ENCODE peak calls at places on chromosome 3, in nine cellular contexts. F is CD4-positive, CD25-positive, alpha-beta regulatory T cell; O is kidney; U is left lung; J is sigmoid colon; M is pancreas; W is Panc1; X is fibroblast of lung; V is neuronal stem cell. K is an unnamed sample.

GRCh38 chr3:41523897-41524296 is 324.6 kb downstream of the CTNNB1 start:
- DNase-seq in J (no peak), X (no peak), F (no peak), O (no peak), M (no peak), W (no peak), U (no peak), V (no peak), K (no peak)

GRCh38 chr3:30370681-30371271 is 235.6 kb upstream of the TGFBR2 start:
- DNase-seq in M (no peak), W (no peak), O (no peak), J (no peak), F (no peak), V (no peak), X (peak; percentile 50), U (no peak), K (no peak)

GRCh38 chr3:13623101-13623654 is 74.3 kb downstream of the FBLN2 start:
- DNase-seq in W (no peak), V (no peak), F (no peak), O (peak; percentile 58), M (no peak), J (no peak), U (no peak), X (no peak), K (no peak)

GRCh38 chr3:37310666-37311050 is 136.3 kb upstream of the LRRFIP2 start:
- DNase-seq in V (no peak), O (no peak), J (no peak), U (no peak), X (peak; percentile 79), W (no peak), F (no peak), M (no peak), K (no peak)

GRCh38 chr3:10602769-10603768 is 97.7 kb upstream of the ATP2B2 start:
- DNase-seq in M (no peak), U (no peak), O (no peak), W (no peak), J (no peak), F (peak; percentile 82), V (no peak), X (no peak), K (no peak)

GRCh38 chr3:147915057-147915456 is 505.9 kb downstream of the ZIC1 start:
- DNase-seq in J (no peak), F (no peak), X (peak; percentile 47), M (no peak), V (no peak), O (no peak), U (no peak), W (no peak), K (no peak)

GRCh38 chr3:185824051-185824466 is 783 bp downstream of the IGF2BP2 start:
- DNase-seq in O (peak; percentile 69), W (no peak), X (no peak), M (peak; percentile 18), U (peak; percentile 37), F (no peak), V (peak; percentile 32), J (no peak), K (no peak)

GRCh38 chr3:159534496-159534895 is 454.1 kb upstream of the IL12A start:
- DNase-seq in O (no peak), U (no peak), J (no peak), V (no peak), M (no peak), F (no peak), X (no peak), W (no peak), K (no peak)

GRCh38 chr3:194135806-194136518 is at the start of gene HES1:
- DNase-seq in F (peak; percentile 19), W (peak; percentile 97), O (peak; percentile 98), V (peak; percentile 96), U (peak; percentile 91), J (peak; percentile 98), X (peak; percentile 88), M (peak; percentile 97), K (peak; percentile 81)

GRCh38 chr3:182787302-182788036 is 5.8 kb upstream of the ATP11B start:
- DNase-seq in O (no peak), J (no peak), V (no peak), U (no peak), X (peak; percentile 40), F (no peak), M (no peak), W (no peak), K (no peak)

GRCh38 chr3:88960019-88960418 is 147.4 kb upstream of the EPHA3 start:
- DNase-seq in J (no peak), O (no peak), F (no peak), W (no peak), U (no peak), X (no peak), V (no peak), M (no peak), K (no peak)

GRCh38 chr3:171044384-171044783 is 17.9 kb upstream of the SLC2A2 start:
- DNase-seq in X (no peak), W (no peak), J (no peak), O (no peak), V (no peak), F (no peak), U (no peak), M (no peak), K (no peak)

GRCh38 chr3:173977747-173978146 is 580.2 kb downstream of the NLGN1 start:
- DNase-seq in O (no peak), V (no peak), W (no peak), X (no peak), M (no peak), F (no peak), U (no peak), J (no peak), K (no peak)

GRCh38 chr3:116614795-116615362 is 94.7 kb upstream of the TUSC7 start:
- DNase-seq in V (no peak), O (no peak), J (no peak), X (peak; percentile 5), F (no peak), M (no peak), U (no peak), W (no peak), K (no peak)

GRCh38 chr3:29649815-29650547 is 369.1 kb downstream of the RBMS3 start:
- DNase-seq in M (no peak), V (no peak), F (no peak), X (peak; percentile 17), J (no peak), U (no peak), O (no peak), W (no peak), K (no peak)

GRCh38 chr3:11060500-11061251 is 68.1 kb downstream of the SLC6A1 start:
- DNase-seq in M (peak; percentile 52), W (no peak), J (peak; percentile 84), U (peak; percentile 60), O (peak; percentile 87), V (peak; percentile 78), X (peak; percentile 57), F (peak; percentile 8), K (no peak)

GRCh38 chr3:130976706-130977105 is 49.9 kb downstream of the ASTE1 start:
- DNase-seq in W (no peak), V (no peak), X (no peak), M (no peak), F (no peak), U (no peak), O (no peak), J (no peak), K (no peak)

GRCh38 chr3:130975251-130975650 is 51.4 kb downstream of the ASTE1 start:
- DNase-seq in O (no peak), W (no peak), J (no peak), X (no peak), V (no peak), F (no peak), M (no peak), U (no peak), K (no peak)

GRCh38 chr3:130971208-130971607 is 55.4 kb downstream of the ASTE1 start:
- DNase-seq in J (no peak), O (no peak), X (no peak), V (no peak), W (no peak), F (no peak), M (no peak), U (no peak), K (no peak)

GRCh38 chr3:130974201-130974600 is 52.4 kb downstream of the ASTE1 start:
- DNase-seq in O (no peak), J (no peak), F (no peak), X (no peak), V (no peak), U (no peak), M (no peak), W (no peak), K (no peak)

DNA sequence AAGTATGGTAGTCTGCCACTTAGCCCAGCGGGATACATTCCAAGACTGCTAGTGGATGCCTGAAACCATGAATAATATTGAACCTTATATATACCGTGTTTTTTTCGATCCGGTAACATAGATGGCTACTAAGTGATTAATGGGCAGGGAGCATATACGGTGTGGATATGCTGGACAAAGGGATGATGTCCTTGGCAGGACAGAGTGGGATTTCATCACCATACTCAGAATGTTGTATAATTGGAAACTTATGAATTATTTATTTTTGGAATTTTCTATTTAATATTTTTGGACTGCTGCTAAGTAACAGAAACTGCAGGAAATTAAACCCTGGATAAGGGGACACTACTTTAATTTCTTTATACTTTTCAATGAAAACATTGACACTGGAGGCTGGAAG is 53.2 kb downstream of the ASTE1 start:
- DNase-seq in W (no peak), F (no peak), M (no peak), J (no peak), U (no peak), X (no peak), O (no peak), V (no peak), K (no peak)
- H3K36me3 ChIP-seq in W (peaks cover 2% of the 10 kb centered on the region), F (peaks cover 58% of the 10 kb centered on the region), M (peaks cover 7% of the 10 kb centered on the region), J (peaks cover 10% of the 10 kb centered on the region), U (no peaks in the 10 kb centered on the region), X (peaks cover 6% of the 10 kb centered on the region), O (peaks cover 2% of the 10 kb centered on the region), V (peaks cover 6% of the 10 kb centered on the region), K (peaks cover 39% of the 10 kb centered on the region)

GRCh38 chr3:183943739-183944138 is 59.1 kb upstream of the PARL start:
- DNase-seq in F (no peak), X (no peak), M (no peak), O (no peak), V (no peak), J (no peak), U (no peak), W (no peak), K (no peak)
- H3K36me3 ChIP-seq in F (peaks cover 39% of the 10 kb centered on the region), X (peaks cover 6% of the 10 kb centered on the region), M (no peaks in the 10 kb centered on the region), O (peaks cover 20% of the 10 kb centered on the region), V (peaks cover 24% of the 10 kb centered on the region), J (peaks cover 58% of the 10 kb centered on the region), U (no peaks in the 10 kb centered on the region), W (peaks cover 6% of the 10 kb centered on the region), K (peaks cover 84% of the 10 kb centered on the region)

GRCh38 chr3:128064962-128065361 is 12.7 kb downstream of the SEC61A1 start:
- DNase-seq in O (no peak), U (no peak), V (no peak), X (no peak), W (no peak), F (no peak), J (no peak), M (no peak), K (no peak)
- H3K36me3 ChIP-seq in O (peaks cover 63% of the 10 kb centered on the region), U (peaks cover 15% of the 10 kb centered on the region), V (peaks cover 65% of the 10 kb centered on the region), X (peaks cover 44% of the 10 kb centered on the region), W (peaks cover 55% of the 10 kb centered on the region), F (peaks cover 98% of the 10 kb centered on the region), J (peaks cover 95% of the 10 kb centered on the region), M (peaks cover 71% of the 10 kb centered on the region), K (peaks cover 97% of the 10 kb centered on the region)

DNA sequence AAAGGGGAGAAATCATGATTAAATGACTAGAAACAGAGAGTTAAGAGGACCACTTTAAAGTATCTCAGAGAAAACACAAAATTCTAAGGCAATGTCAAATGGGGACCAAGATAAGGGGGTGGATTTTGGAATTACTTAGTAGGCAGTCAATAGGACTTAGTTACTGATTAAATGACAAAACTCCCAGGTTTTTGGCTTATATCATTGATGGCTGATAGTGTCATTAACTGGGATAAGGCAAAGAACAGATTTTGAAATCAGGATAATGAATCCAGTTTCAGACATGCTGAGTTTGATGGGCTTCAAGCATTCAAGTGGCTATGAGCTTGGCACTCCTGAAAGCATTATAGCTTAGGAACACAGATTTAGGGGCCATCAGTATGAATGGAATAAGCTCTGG is 53.9 kb downstream of the TOP2B start:
- DNase-seq in U (no peak), W (no peak), X (no peak), J (no peak), M (no peak), V (no peak), F (no peak), O (no peak), K (no peak)
- H3K36me3 ChIP-seq in U (no peaks in the 10 kb centered on the region), W (peaks cover 27% of the 10 kb centered on the region), X (peaks cover 4% of the 10 kb centered on the region), J (peaks cover 41% of the 10 kb centered on the region), M (peaks cover 6% of the 10 kb centered on the region), V (peaks cover 7% of the 10 kb centered on the region), F (peaks cover 94% of the 10 kb centered on the region), O (peaks cover 7% of the 10 kb centered on the region), K (peaks cover 62% of the 10 kb centered on the region)